ENCODE peak calls at places on chromosomes 12 and 14, in four cellular contexts. L is skeletal muscle cell, P is RWPE1, T is HT1080. M is an unnamed sample.

GRCh38 chr14:26859483-26859882 is 261.6 kb upstream of the NOVA1 start:
- DNase-seq in P (no peak), T (no peak), L (no peak), M (no peak)

GRCh38 chr12:88855301-88855700 is 275.0 kb upstream of the KITLG start:
- DNase-seq in L (no peak), P (no peak), T (no peak), M (no peak)

GRCh38 chr12:39122562-39123204 is 217.3 kb upstream of the CPNE8 start:
- DNase-seq in L (no peak), T (no peak), P (no peak), M (no peak)

GRCh38 chr12:19530631-19531020 is 91.3 kb downstream of the AEBP2 start:
- DNase-seq in P (peak; percentile 11), L (no peak), T (no peak), M (no peak)

GRCh38 chr12:71865166-71865713 is 25.7 kb downstream of the TBC1D15 start:
- DNase-seq in T (peak; percentile 90), L (peak; percentile 81), P (peak; percentile 26), M (no peak)

GRCh38 chr12:4700621-4701026 is 19.6 kb upstream of the GALNT8 start:
- DNase-seq in L (peak; percentile 95), T (no peak), P (no peak), M (peak; percentile 63)

GRCh38 chr12:8637666-8638065 is 25.0 kb downstream of the MFAP5 start:
- DNase-seq in T (no peak), P (no peak), L (no peak), M (no peak)

GRCh38 chr12:41264281-41264680 is 76.2 kb downstream of the PDZRN4 start:
- DNase-seq in P (peak; percentile 4), L (no peak), T (no peak), M (no peak)

M was measured in tibial artery.